ENCODE peak calls at places on chromosomes 11 and 22, in five cellular contexts. Y is A549, V is colonic mucosa, Q is body of pancreas, I is K562. A is an unnamed sample.

GRCh38 chr22:28873183-28873964 is 10.0 kb upstream of the ZNRF3 start:
- DNase-seq in I (peak; percentile 52), Y (no peak), Q (no peak), V (no peak), A (no peak)

GRCh38 chr11:8389034-8389996 is 125.6 kb upstream of the LMO1 start:
- DNase-seq in V (no peak), Q (peak; percentile 24), I (no peak), Y (no peak), A (no peak)

GRCh38 chr11:117744471-117745280 is 52.3 kb downstream of the DSCAML1 start:
- DNase-seq in Y (no peak), Q (no peak), V (no peak), I (no peak), A (no peak)

GRCh38 chr11:350723-351255 is 18.5 kb upstream of the B4GALNT4 start:
- DNase-seq in V (no peak), I (peak; percentile 42), Q (no peak), Y (no peak), A (no peak)

GRCh38 chr11:118002010-118002540 is 15.9 kb downstream of the IL10RA start:
- DNase-seq in V (no peak), I (peak; percentile 84), Y (no peak), Q (no peak), A (no peak)

GRCh38 chr22:46823654-46824053 is 61.2 kb downstream of the TBC1D22A start:
- DNase-seq in V (no peak), Q (no peak), Y (no peak), I (no peak), A (no peak)

GRCh38 chr11:62614275-62614674 is 1.2 kb downstream of the ROM1 start:
- DNase-seq in I (peak; percentile 58), V (no peak), Q (peak; percentile 22), Y (no peak), A (no peak)

GRCh38 chr11:47607380-47607779 is 13.2 kb upstream of the C1QTNF4 start:
- DNase-seq in I (no peak), Q (peak; percentile 56), V (no peak), Y (no peak), A (no peak)

GRCh38 chr22:30607300-30607930 is 441 bp downstream of the TCN2 start:
- DNase-seq in I (no peak), Y (no peak), Q (no peak), V (no peak), A (no peak)

GRCh38 chr22:29149841-29150555 is 55.7 kb upstream of the EMID1 start:
- DNase-seq in Q (no peak), I (no peak), Y (no peak), V (no peak), A (no peak)

GRCh38 chr22:36480941-36481392 is 473 bp downstream of the TXN2 start:
- DNase-seq in Q (no peak), I (no peak), Y (no peak), V (no peak), A (no peak)

GRCh38 chr11:88815505-88815904 is 250.3 kb downstream of the GRM5 start:
- DNase-seq in Q (no peak), V (no peak), Y (no peak), I (no peak), A (no peak)

GRCh38 chr11:89498845-89499448 is 7.8 kb upstream of the NOX4 start:
- DNase-seq in Q (peak; percentile 2), I (peak; percentile 3), V (no peak), Y (peak; percentile 14), A (no peak)

GRCh38 chr11:120817131-120817530 is 206.8 kb upstream of the TBCEL start:
- DNase-seq in V (no peak), Y (no peak), Q (no peak), I (no peak), A (no peak)

GRCh38 chr11:83436855-83437254 is 150.7 kb upstream of the CCDC90B start:
- DNase-seq in V (no peak), Y (no peak), I (no peak), Q (no peak), A (no peak)

GRCh38 chr11:60511393-60511792 is 3.8 kb upstream of the MS4A13 start:
- DNase-seq in Y (no peak), I (no peak), Q (no peak), V (no peak), A (no peak)

GRCh38 chr11:17473071-17473744 is 3.4 kb downstream of the ABCC8 start:
- DNase-seq in V (no peak), I (peak; percentile 60), Q (no peak), Y (peak; percentile 83), A (no peak)

GRCh38 chr11:11316651-11317050 is 36.4 kb downstream of the CSNK2A3 start:
- DNase-seq in I (no peak), Q (no peak), V (no peak), Y (no peak), A (no peak)

GRCh38 chr11:102829671-102830070 is 13.7 kb downstream of the MMP3 start:
- DNase-seq in V (no peak), Q (no peak), Y (no peak), I (no peak), A (no peak)

GRCh38 chr11:55895216-55895615 is 12.1 kb downstream of the TRIM51 start:
- DNase-seq in Y (no peak), I (no peak), V (no peak), Q (no peak), A (no peak)

GRCh38 chr11:58493676-58494075 is 14.2 kb downstream of the OR5B21 start:
- DNase-seq in V (no peak), I (no peak), Q (no peak), Y (no peak), A (no peak)

GRCh38 chr11:1295086-1295485 is 14.3 kb downstream of the TOLLIP start:
- DNase-seq in I (no peak), V (no peak), Y (no peak), Q (no peak), A (no peak)

GRCh38 chr11:131064373-131064991 is 148.2 kb upstream of the SNX19 start:
- DNase-seq in I (peak; percentile 66), Q (peak; percentile 40), Y (peak; percentile 52), V (peak; percentile 30), A (no peak)

GRCh38 chr11:12460441-12460840 is 83.1 kb downstream of the PARVA start:
- DNase-seq in Y (no peak), V (no peak), I (no peak), Q (no peak), A (no peak)

GRCh38 chr11:8392166-8392565 is 128.5 kb upstream of the LMO1 start:
- DNase-seq in Q (no peak), Y (no peak), V (no peak), I (no peak), A (no peak)

GRCh38 chr22:35921777-35922176 is 106.8 kb downstream of the RBFOX2 start:
- DNase-seq in V (peak; percentile 76), Y (peak; percentile 83), I (peak; percentile 39), Q (peak; percentile 82), A (peak; percentile 30)

GRCh38 chr22:38796262-38796957 is 2.5 kb upstream of the DNAL4 start:
- DNase-seq in I (no peak), V (no peak), Q (no peak), Y (no peak), A (no peak)

GRCh38 chr22:50014053-50014501 is 1.5 kb upstream of the IL17REL start:
- DNase-seq in Q (no peak), V (no peak), I (no peak), Y (no peak), A (no peak)

GRCh38 chr11:43789700-43790443 is 90.8 kb upstream of the ALKBH3 start:
- DNase-seq in Q (no peak), V (no peak), I (no peak), Y (peak; percentile 16), A (no peak)

GRCh38 chr22:44957267-44957905 is 52.4 kb downstream of the PHF21B start:
- DNase-seq in V (no peak), Q (no peak), Y (no peak), I (no peak), A (no peak)

GRCh38 chr11:125397421-125397820 is 98.6 kb downstream of the FEZ1 start:
- DNase-seq in Y (no peak), V (no peak), Q (no peak), I (no peak), A (no peak)

GRCh38 chr22:19962909-19963806 is 21.5 kb upstream of the TXNRD2 start:
- DNase-seq in Q (peak; percentile 95), Y (no peak), V (peak; percentile 96), I (no peak), A (no peak)

GRCh38 chr11:76764941-76765340 is 18.2 kb upstream of the TSKU start:
- DNase-seq in Y (no peak), I (no peak), V (no peak), Q (no peak), A (no peak)

GRCh38 chr11:29129850-29130249 is 887.0 kb downstream of the KCNA4 start:
- DNase-seq in V (no peak), Q (no peak), Y (peak; percentile 27), I (no peak), A (no peak)

GRCh38 chr11:92589512-92589911 is 364.9 kb downstream of the FAT3 start:
- DNase-seq in Y (no peak), Q (no peak), V (no peak), I (no peak), A (no peak)

GRCh38 chr11:78532991-78533861 is 41.4 kb downstream of the NARS2 start:
- DNase-seq in Q (no peak), I (no peak), Y (no peak), V (no peak), A (no peak)

GRCh38 chr11:33391188-33391892 is 134.2 kb downstream of the HIPK3 start:
- DNase-seq in V (no peak), Y (no peak), Q (no peak), I (no peak), A (no peak)

GRCh38 chr22:38203090-38203810 is 1.5 kb downstream of the MAFF start:
- DNase-seq in Y (peak; percentile 47), Q (peak; percentile 79), V (peak; percentile 83), I (peak; percentile 22), A (peak; percentile 30)

GRCh38 chr11:63761870-63762661 is 6.5 kb downstream of the ZFTA start:
- DNase-seq in V (peak; percentile 32), Q (no peak), Y (no peak), I (no peak), A (no peak)

GRCh38 chr11:63763506-63764200 is 4.9 kb downstream of the ZFTA start:
- DNase-seq in Q (no peak), V (peak; percentile 27), I (no peak), Y (no peak), A (no peak)

GRCh38 chr11:63764201-63764711 is 4.3 kb downstream of the ZFTA start:
- DNase-seq in Q (no peak), Y (no peak), V (no peak), I (no peak), A (no peak)

GRCh38 chr11:63761173-63761572 is 7.4 kb downstream of the ZFTA start:
- DNase-seq in Q (no peak), I (no peak), Y (no peak), V (no peak), A (no peak)

GRCh38 chr11:63762662-63763505 is 5.7 kb downstream of the ZFTA start:
- DNase-seq in I (no peak), Q (peak; percentile 39), V (peak; percentile 64), Y (no peak), A (no peak)
- H3K4me3 ChIP-seq in I (no peak overlapping the region), Q (no peak overlapping the region), V (peak overlapping the region; percentile 34), Y (no peak overlapping the region), A (no peak overlapping the region)

GRCh38 chr11:3866836-3867208 is 11.4 kb downstream of the STIM1 start:
- DNase-seq in I (no peak), Y (no peak), Q (no peak), V (no peak), A (no peak)
- H3K27ac ChIP-seq in I (peak overlapping the region; percentile 77), Y (no peak overlapping the region), Q (peak overlapping the region; percentile 42), V (no peak overlapping the region), A (peak overlapping the region; percentile 66)

GRCh38 chr22:32877196-32877595 is 75.7 kb downstream of the TIMP3 start:
- DNase-seq in Y (no peak), Q (no peak), I (no peak), V (no peak), A (no peak)
- H3K4me3 ChIP-seq in Y (no peak overlapping the region), Q (no peak overlapping the region), I (no peak overlapping the region), V (no peak overlapping the region), A (no peak overlapping the region)

GRCh38 chr11:73398721-73399120 is 22.5 kb downstream of the RELT start:
- DNase-seq in Q (no peak), Y (no peak), V (no peak), I (no peak), A (no peak)
- H3K27ac ChIP-seq in Q (no peak overlapping the region), Y (no peak overlapping the region), V (no peak overlapping the region), I (no peak overlapping the region), A (no peak overlapping the region)

A was measured in naive thymus-derived CD4-positive, alpha-beta T cell.